ENCODE peak calls at places on chromosomes 3 and 15, in four cellular contexts. E is ureter; F is stimulated activated naive CD8-positive, alpha-beta T cell treated with anti-CD3 and anti-CD28 coated beads, Interleukin-15, Interleukin-2, amounts not matched to agents 100 U/mL and 50 U/mL, for 24 hours; A is HFFc6. H is an unnamed sample.

GRCh38 chr15:95444860-95445259 is 885.6 kb upstream of the NR2F2 start:
- DNase-seq in E (no peak), F (no peak), A (no peak), H (no peak)

GRCh38 chr3:94076055-94076454 is 13.2 kb downstream of the NSUN3 start:
- DNase-seq in E (no peak), F (no peak), A (peak), H (no peak)

GRCh38 chr3:171661484-171661883 is 148.8 kb downstream of the PLD1 start:
- DNase-seq in E (no peak), F (no peak), A (no peak), H (no peak)

GRCh38 chr3:55036883-55037577 is 109.2 kb upstream of the LRTM1 start:
- DNase-seq in E (no peak), F (no peak), A (no peak), H (no peak)

GRCh38 chr15:27669641-27670040 is 429.5 kb downstream of the OCA2 start:
- DNase-seq in E (no peak), F (no peak), A (no peak), H (no peak)

GRCh38 chr3:135178566-135178965 is 383.5 kb downstream of the EPHB1 start:
- DNase-seq in E (no peak), F (no peak), A (no peak), H (no peak)

GRCh38 chr15:101112336-101113113 is 139.3 kb downstream of the CHSY1 start:
- DNase-seq in E (no peak), F (no peak), A (no peak), H (no peak)

GRCh38 chr15:22227961-22228762 is 147.8 kb downstream of the OR4M2 start:
- DNase-seq in E (no peak), F (no peak), A (no peak), H (no peak)

GRCh38 chr3:164730810-164731209 is 347.5 kb downstream of the SI start:
- DNase-seq in E (no peak), F (no peak), A (no peak), H (no peak)

GRCh38 chr3:49263490-49263889 is 13.5 kb downstream of the C3orf62 start:
- DNase-seq in E (no peak), F (no peak), A (no peak), H (no peak)

GRCh38 chr3:186519021-186519658 is 25.0 kb downstream of the CRYGS start:
- DNase-seq in E (no peak), F (peak), A (no peak), H (no peak)

GRCh38 chr3:35745802-35746484 is 106.6 kb downstream of the ARPP21 start:
- DNase-seq in E (no peak), F (no peak), A (no peak), H (no peak)

GRCh38 chr3:14119651-14120050 is 5.0 kb downstream of the CHCHD4 start:
- DNase-seq in E (no peak), F (no peak), A (no peak), H (no peak)

GRCh38 chr3:157785071-157785826 is 282.0 kb upstream of the VEPH1 start:
- DNase-seq in E (no peak), F (no peak), A (peak), H (peak)

GRCh38 chr15:51982013-51982769 is 10.6 kb upstream of the LEO1 start:
- DNase-seq in E (peak), F (peak), A (peak), H (peak)

GRCh38 chr15:71518661-71519060 is 291.7 kb upstream of the NR2E3 start:
- DNase-seq in E (no peak), F (no peak), A (no peak), H (no peak)

GRCh38 chr3:32454731-32455608 is 47.7 kb downstream of the CMTM6 start:
- DNase-seq in E (no peak), F (no peak), A (no peak), H (peak)

GRCh38 chr3:50324351-50325144 is 2.0 kb upstream of the HYAL2 start:
- DNase-seq in E (no peak), F (peak), A (peak), H (peak)

H was measured in BE2C.